ENCODE peak calls at places on chromosome 5, in four cellular contexts. One of them, this sample, is unnamed.

GRCh38 chr5:82277613-82277986 is 554 bp downstream of the RPS23 start:
- DNase-seq in type B pancreatic cell: no peak
- DNase-seq in NCI-H1092: no peak
- DNase-seq in RWPE1: no peak
- DNase-seq in this sample: no peak

GRCh38 chr5:24621809-24622208 is 23.0 kb downstream of the CDH10 start:
- DNase-seq in NCI-H1092: no peak
- DNase-seq in RWPE1: no peak
- DNase-seq in type B pancreatic cell: no peak
- DNase-seq in this sample: no peak

GRCh38 chr5:757931-758697 is 26.4 kb downstream of the ZDHHC11B start:
- DNase-seq in NCI-H1092: no peak
- DNase-seq in RWPE1: no peak
- DNase-seq in type B pancreatic cell: peak; percentile 76
- DNase-seq in this sample: peak; percentile 60

GRCh38 chr5:131545856-131546255 is 89.2 kb downstream of the RAPGEF6 start:
- DNase-seq in RWPE1: peak; percentile 28
- DNase-seq in NCI-H1092: no peak
- DNase-seq in type B pancreatic cell: no peak
- DNase-seq in this sample: no peak

GRCh38 chr5:52710310-52710971 is 77.3 kb upstream of the ITGA1 start:
- DNase-seq in NCI-H1092: no peak
- DNase-seq in type B pancreatic cell: no peak
- DNase-seq in RWPE1: no peak
- DNase-seq in this sample: no peak

GRCh38 chr5:149217096-149217801 is 54.4 kb upstream of the AFAP1L1 start:
- DNase-seq in type B pancreatic cell: no peak
- DNase-seq in RWPE1: no peak
- DNase-seq in NCI-H1092: no peak
- DNase-seq in this sample: no peak

GRCh38 chr5:146945722-146946121 is 67.2 kb upstream of the PPP2R2B start:
- DNase-seq in type B pancreatic cell: no peak
- DNase-seq in NCI-H1092: no peak
- DNase-seq in RWPE1: no peak
- DNase-seq in this sample: no peak

GRCh38 chr5:86979801-86980510 is 287.7 kb upstream of the RASA1 start:
- DNase-seq in RWPE1: peak; percentile 65
- DNase-seq in NCI-H1092: no peak
- DNase-seq in type B pancreatic cell: no peak
- DNase-seq in this sample: no peak

GRCh38 chr5:157740211-157740610 is 3.3 kb upstream of the LSM11 start:
- DNase-seq in RWPE1: peak; percentile 39
- DNase-seq in NCI-H1092: no peak
- DNase-seq in type B pancreatic cell: no peak
- DNase-seq in this sample: no peak

GRCh38 chr5:118687671-118688621 is 300.4 kb downstream of the DTWD2 start:
- DNase-seq in RWPE1: no peak
- DNase-seq in type B pancreatic cell: no peak
- DNase-seq in NCI-H1092: no peak
- DNase-seq in this sample: no peak

GRCh38 chr5:96037128-96037527 is 75.5 kb upstream of the ELL2 start:
- DNase-seq in type B pancreatic cell: no peak
- DNase-seq in RWPE1: no peak
- DNase-seq in NCI-H1092: no peak
- DNase-seq in this sample: no peak

GRCh38 chr5:107633171-107633901 is 37.4 kb downstream of the EFNA5 start:
- DNase-seq in type B pancreatic cell: no peak
- DNase-seq in RWPE1: no peak
- DNase-seq in NCI-H1092: no peak
- DNase-seq in this sample: no peak